ENCODE peak calls at places on chromosomes 11 and 22, in six cellular contexts. P is MCF 10A, O is GM20000, K is dermis blood vessel endothelial cell, Y is epithelial cell of proximal tubule, L is NB4. F is an unnamed sample.

GRCh38 chr11:44903035-44903434 is 47.6 kb downstream of the TP53I11 start:
- DNase-seq in P (no peak), O (no peak), K (no peak), Y (no peak), L (no peak), F (no peak)

GRCh38 chr11:94183886-94184264 is 55.2 kb downstream of the PANX1 start:
- DNase-seq in P (peak), O (peak), K (peak), Y (no peak), L (peak), F (peak)

GRCh38 chr11:76807206-76807875 is 24.2 kb downstream of the TSKU start:
- DNase-seq in P (peak), O (peak), K (peak), Y (no peak), L (peak), F (peak)

GRCh38 chr11:74449369-74449931 is 17.9 kb downstream of the KCNE3 start:
- DNase-seq in P (peak), O (peak), K (peak), Y (no peak), L (peak), F (peak)

GRCh38 chr11:2612884-2613571 is 86.8 kb downstream of the KCNQ1OT1 start:
- DNase-seq in P (no peak), O (no peak), K (no peak), Y (no peak), L (no peak), F (no peak)

GRCh38 chr11:117492578-117493251 is 165.1 kb downstream of the CEP164 start:
- DNase-seq in P (no peak), O (no peak), K (no peak), Y (no peak), L (no peak), F (no peak)

GRCh38 chr11:1230456-1231395 is 7.9 kb downstream of the MUC5B start:
- DNase-seq in P (no peak), O (peak), K (no peak), Y (no peak), L (no peak), F (no peak)

GRCh38 chr22:39598017-39598965 is 27.7 kb downstream of the CACNA1I start:
- DNase-seq in P (peak), O (peak), K (peak), Y (no peak), L (no peak), F (no peak)

GRCh38 chr11:77179048-77179447 is 51.0 kb downstream of the MYO7A start:
- DNase-seq in P (no peak), O (no peak), K (no peak), Y (no peak), L (no peak), F (no peak)

GRCh38 chr11:57456960-57457642 is 3.2 kb upstream of the RTN4RL2 start:
- DNase-seq in P (peak), O (peak), K (peak), Y (peak), L (peak), F (peak)

GRCh38 chr11:37786214-37786755 is 1188.2 kb upstream of the RAG2 start:
- DNase-seq in P (peak), O (no peak), K (no peak), Y (no peak), L (no peak), F (no peak)

GRCh38 chr11:115304774-115305472 is 199.3 kb downstream of the CADM1 start:
- DNase-seq in P (no peak), O (no peak), K (no peak), Y (no peak), L (no peak), F (no peak)

GRCh38 chr22:20463324-20464095 is 25.9 kb upstream of the SCARF2 start:
- DNase-seq in P (no peak), O (peak), K (peak), Y (no peak), L (peak), F (no peak)

GRCh38 chr22:28989484-28989883 is 72.1 kb downstream of the C22orf31 start:
- DNase-seq in P (no peak), O (no peak), K (no peak), Y (no peak), L (peak), F (no peak)

GRCh38 chr11:46072172-46072964 is 48.9 kb downstream of the PHF21A start:
- DNase-seq in P (no peak), O (no peak), K (no peak), Y (no peak), L (no peak), F (no peak)

GRCh38 chr11:68924073-68924925 is 20.6 kb downstream of the IGHMBP2 start:
- DNase-seq in P (no peak), O (no peak), K (no peak), Y (no peak), L (no peak), F (no peak)

GRCh38 chr11:128796275-128796674 is 70.8 kb downstream of the KCNJ1 start:
- DNase-seq in P (no peak), O (peak), K (no peak), Y (no peak), L (no peak), F (peak)

GRCh38 chr11:12248330-12248729 is 129.0 kb upstream of the PARVA start:
- DNase-seq in P (no peak), O (no peak), K (peak), Y (no peak), L (no peak), F (no peak)

GRCh38 chr22:20805972-20806471 is 32.1 kb downstream of the SERPIND1 start:
- DNase-seq in P (peak), O (no peak), K (no peak), Y (no peak), L (no peak), F (peak)

GRCh38 chr11:73176145-73176891 is 34.2 kb upstream of the FCHSD2 start:
- DNase-seq in P (no peak), O (no peak), K (no peak), Y (no peak), L (no peak), F (no peak)

GRCh38 chr11:74330065-74330858 is 18.8 kb upstream of the P4HA3 start:
- DNase-seq in P (peak), O (no peak), K (peak), Y (peak), L (no peak), F (peak)

GRCh38 chr11:70625921-70626518 is 227.7 kb downstream of the CTTN start:
- DNase-seq in P (no peak), O (no peak), K (no peak), Y (no peak), L (no peak), F (no peak)

GRCh38 chr22:30182365-30182764 is 64.2 kb downstream of the LIF start:
- DNase-seq in P (no peak), O (no peak), K (peak), Y (peak), L (no peak), F (no peak)

GRCh38 chr11:121249039-121249663 is 43.4 kb upstream of the SC5D start:
- DNase-seq in P (peak), O (peak), K (peak), Y (peak), L (peak), F (peak)

GRCh38 chr11:74417860-74418508 is 19.8 kb upstream of the PGM2L1 start:
- DNase-seq in P (no peak), O (no peak), K (peak), Y (no peak), L (no peak), F (peak)

GRCh38 chr22:46239261-46240048 is 10.6 kb downstream of the CDPF1 start:
- DNase-seq in P (no peak), O (no peak), K (no peak), Y (no peak), L (no peak), F (no peak)

GRCh38 chr11:9527481-9528140 is 45.9 kb upstream of the WEE1 start:
- DNase-seq in P (peak), O (no peak), K (peak), Y (no peak), L (no peak), F (peak)

GRCh38 chr11:117479372-117479771 is 151.7 kb downstream of the CEP164 start:
- DNase-seq in P (no peak), O (peak), K (no peak), Y (no peak), L (no peak), F (no peak)

GRCh38 chr11:117471776-117472175 is 144.1 kb downstream of the CEP164 start:
- DNase-seq in P (no peak), O (no peak), K (no peak), Y (no peak), L (no peak), F (no peak)

GRCh38 chr11:2267306-2267861 is 3.0 kb downstream of the ASCL2 start:
- DNase-seq in P (no peak), O (no peak), K (no peak), Y (no peak), L (no peak), F (no peak)

GRCh38 chr22:44571566-44572413 is 73.8 kb upstream of the RTL6 start:
- DNase-seq in P (no peak), O (no peak), K (no peak), Y (no peak), L (no peak), F (no peak)

GRCh38 chr11:75768909-75769771 is 562 bp downstream of the DGAT2 start:
- DNase-seq in P (no peak), O (no peak), K (no peak), Y (no peak), L (no peak), F (no peak)

GRCh38 chr11:128517457-128518230 is 69.7 kb downstream of the ETS1 start:
- DNase-seq in P (no peak), O (no peak), K (no peak), Y (no peak), L (no peak), F (peak)

GRCh38 chr22:22988785-22989184 is 81.5 kb upstream of the GNAZ start:
- DNase-seq in P (no peak), O (no peak), K (no peak), Y (no peak), L (no peak), F (no peak)